ENCODE peak calls at places on chromosome 2, in four cellular contexts. One of them, this sample, is unnamed.

GRCh38 chr2:158179660-158180059 is 78.0 kb downstream of the UPP2 start:
- DNase-seq in WTC11: no peak
- DNase-seq in K562: no peak
- DNase-seq in HepG2: peak; percentile 35
- DNase-seq in this sample: no peak

GRCh38 chr2:205681836-205682238 is 464 bp upstream of the NRP2 start:
- DNase-seq in WTC11: no peak
- DNase-seq in K562: no peak
- DNase-seq in HepG2: no peak
- DNase-seq in this sample: no peak

GRCh38 chr2:227503433-227504406 is 31.8 kb downstream of the AGFG1 start:
- DNase-seq in WTC11: no peak
- DNase-seq in K562: peak; percentile 69
- DNase-seq in HepG2: peak; percentile 50
- DNase-seq in this sample: no peak

GRCh38 chr2:177543007-177543760 is 150.6 kb downstream of the AGPS start:
- DNase-seq in WTC11: no peak
- DNase-seq in K562: no peak
- DNase-seq in HepG2: no peak
- DNase-seq in this sample: no peak

GRCh38 chr2:47269316-47270232 is 114.5 kb upstream of the STPG4 start:
- DNase-seq in WTC11: no peak
- DNase-seq in K562: no peak
- DNase-seq in HepG2: peak; percentile 66
- DNase-seq in this sample: no peak

GRCh38 chr2:160111951-160112798 is 49.8 kb upstream of the PLA2R1 start:
- DNase-seq in WTC11: no peak
- DNase-seq in K562: no peak
- DNase-seq in HepG2: no peak
- DNase-seq in this sample: peak; percentile 55

GRCh38 chr2:71713581-71714580 is 260.5 kb downstream of the DYSF start:
- DNase-seq in WTC11: no peak
- DNase-seq in K562: no peak
- DNase-seq in HepG2: no peak
- DNase-seq in this sample: no peak

GRCh38 chr2:202510911-202511310 is 123.9 kb upstream of the FAM117B start:
- DNase-seq in WTC11: no peak
- DNase-seq in K562: no peak
- DNase-seq in HepG2: no peak
- DNase-seq in this sample: no peak

GRCh38 chr2:227890495-227891079 is 19.2 kb downstream of the DAW1 start:
- DNase-seq in WTC11: no peak
- DNase-seq in K562: peak; percentile 17
- DNase-seq in HepG2: peak; percentile 53
- DNase-seq in this sample: peak; percentile 4

GRCh38 chr2:54274781-54275242 is 18.8 kb upstream of the TSPYL6 start:
- DNase-seq in WTC11: no peak
- DNase-seq in K562: no peak
- DNase-seq in HepG2: no peak
- DNase-seq in this sample: no peak

GRCh38 chr2:43939695-43940094 is 56.1 kb downstream of the LRPPRC start:
- DNase-seq in WTC11: no peak
- DNase-seq in K562: no peak
- DNase-seq in HepG2: no peak
- DNase-seq in this sample: no peak

GRCh38 chr2:6780765-6781274 is 84.9 kb downstream of the CMPK2 start:
- DNase-seq in WTC11: no peak
- DNase-seq in K562: no peak
- DNase-seq in HepG2: no peak
- DNase-seq in this sample: peak; percentile 12

GRCh38 chr2:79530443-79530842 is 17.6 kb downstream of the CTNNA2 start:
- DNase-seq in WTC11: no peak
- DNase-seq in K562: no peak
- DNase-seq in HepG2: peak; percentile 20
- DNase-seq in this sample: no peak

GRCh38 chr2:39506215-39506614 is 69.1 kb upstream of the MAP4K3 start:
- DNase-seq in WTC11: no peak
- DNase-seq in K562: no peak
- DNase-seq in HepG2: no peak
- DNase-seq in this sample: no peak

GRCh38 chr2:70936165-70936978 is 672 bp downstream of the ATP6V1B1 start:
- DNase-seq in WTC11: no peak
- DNase-seq in K562: no peak
- DNase-seq in HepG2: no peak
- DNase-seq in this sample: no peak

GRCh38 chr2:130355578-130356431 is at the start of gene PTPN18:
- DNase-seq in WTC11: peak; percentile 59
- DNase-seq in K562: peak; percentile 95
- DNase-seq in HepG2: peak; percentile 87
- DNase-seq in this sample: no peak

GRCh38 chr2:70596739-70597138 is 43.1 kb upstream of the TGFA start:
- DNase-seq in WTC11: no peak
- DNase-seq in K562: no peak
- DNase-seq in HepG2: no peak
- DNase-seq in this sample: no peak

GRCh38 chr2:26606847-26607190 is 34.3 kb downstream of the CIB4 start:
- DNase-seq in WTC11: no peak
- DNase-seq in K562: no peak
- DNase-seq in HepG2: no peak
- DNase-seq in this sample: no peak

GRCh38 chr2:71615769-71616730 is 162.7 kb downstream of the DYSF start:
- DNase-seq in WTC11: peak; percentile 1
- DNase-seq in K562: no peak
- DNase-seq in HepG2: no peak
- DNase-seq in this sample: no peak

GRCh38 chr2:227214622-227215041 is 50.2 kb downstream of the COL4A3 start:
- DNase-seq in WTC11: no peak
- DNase-seq in K562: no peak
- DNase-seq in HepG2: no peak
- DNase-seq in this sample: no peak

GRCh38 chr2:129817175-129817574 is 162.3 kb upstream of the RAB6C start:
- DNase-seq in WTC11: no peak
- DNase-seq in K562: no peak
- DNase-seq in HepG2: no peak
- DNase-seq in this sample: no peak

GRCh38 chr2:819121-819520 is 131.5 kb upstream of the SNTG2 start:
- DNase-seq in WTC11: no peak
- DNase-seq in K562: no peak
- DNase-seq in HepG2: no peak
- DNase-seq in this sample: no peak

GRCh38 chr2:20677301-20678176 is 10.6 kb downstream of the GDF7 start:
- DNase-seq in WTC11: no peak
- DNase-seq in K562: no peak
- DNase-seq in HepG2: no peak
- DNase-seq in this sample: peak; percentile 15

GRCh38 chr2:223108376-223109100 is 56.5 kb downstream of the KCNE4 start:
- DNase-seq in WTC11: no peak
- DNase-seq in K562: no peak
- DNase-seq in HepG2: no peak
- DNase-seq in this sample: no peak

GRCh38 chr2:213246665-213247281 is 37.5 kb upstream of the SPAG16 start:
- DNase-seq in WTC11: peak; percentile 39
- DNase-seq in K562: peak; percentile 2
- DNase-seq in HepG2: peak; percentile 48
- DNase-seq in this sample: no peak

GRCh38 chr2:17643031-17643615 is 102.6 kb downstream of the VSNL1 start:
- DNase-seq in WTC11: no peak
- DNase-seq in K562: peak; percentile 64
- DNase-seq in HepG2: peak; percentile 22
- DNase-seq in this sample: no peak

GRCh38 chr2:119487434-119488244 is 36.6 kb downstream of the SCTR start:
- DNase-seq in WTC11: no peak
- DNase-seq in K562: no peak
- DNase-seq in HepG2: peak; percentile 90
- DNase-seq in this sample: peak; percentile 34

GRCh38 chr2:128681351-128681906 is 362.8 kb upstream of the HS6ST1 start:
- DNase-seq in WTC11: peak; percentile 41
- DNase-seq in K562: no peak
- DNase-seq in HepG2: no peak
- DNase-seq in this sample: no peak

GRCh38 chr2:28665041-28665704 is 86.5 kb upstream of the PPP1CB start:
- DNase-seq in WTC11: no peak
- DNase-seq in K562: no peak
- DNase-seq in HepG2: no peak
- DNase-seq in this sample: no peak

GRCh38 chr2:161250864-161251436 is 57.3 kb upstream of the PSMD14 start:
- DNase-seq in WTC11: no peak
- DNase-seq in K562: peak; percentile 67
- DNase-seq in HepG2: peak; percentile 74
- DNase-seq in this sample: no peak

GRCh38 chr2:197909377-197909776 is 105.0 kb downstream of the PLCL1 start:
- DNase-seq in WTC11: no peak
- DNase-seq in K562: peak; percentile 37
- DNase-seq in HepG2: no peak
- DNase-seq in this sample: no peak

GRCh38 chr2:226618875-226619605 is 180.6 kb downstream of the IRS1 start:
- DNase-seq in WTC11: no peak
- DNase-seq in K562: no peak
- DNase-seq in HepG2: peak; percentile 98
- DNase-seq in this sample: no peak

GRCh38 chr2:28377201-28377816 is 15.3 kb upstream of the FOSL2 start:
- DNase-seq in WTC11: no peak
- DNase-seq in K562: no peak
- DNase-seq in HepG2: no peak
- DNase-seq in this sample: no peak

GRCh38 chr2:146295080-146295670 is 1549.7 kb upstream of the ACVR2A start:
- DNase-seq in WTC11: no peak
- DNase-seq in K562: no peak
- DNase-seq in HepG2: no peak
- DNase-seq in this sample: no peak

GRCh38 chr2:1940660-1941059 is 196.3 kb upstream of the PXDN start:
- DNase-seq in WTC11: no peak
- DNase-seq in K562: no peak
- DNase-seq in HepG2: no peak
- DNase-seq in this sample: no peak

GRCh38 chr2:207630491-207630890 is 5.3 kb upstream of the METTL21A start:
- DNase-seq in WTC11: no peak
- DNase-seq in K562: no peak
- DNase-seq in HepG2: no peak
- DNase-seq in this sample: no peak

GRCh38 chr2:15275341-15275740 is 285.8 kb downstream of the NBAS start:
- DNase-seq in WTC11: no peak
- DNase-seq in K562: no peak
- DNase-seq in HepG2: peak; percentile 12
- DNase-seq in this sample: no peak
- TF ChIP-seq ETV6 in WTC11: no peak
- TF ChIP-seq ETV6 in K562: no peak
- TF ChIP-seq ETV6 in HepG2: no peak
- TF ChIP-seq ETV6 in this sample: no peak

DNA sequence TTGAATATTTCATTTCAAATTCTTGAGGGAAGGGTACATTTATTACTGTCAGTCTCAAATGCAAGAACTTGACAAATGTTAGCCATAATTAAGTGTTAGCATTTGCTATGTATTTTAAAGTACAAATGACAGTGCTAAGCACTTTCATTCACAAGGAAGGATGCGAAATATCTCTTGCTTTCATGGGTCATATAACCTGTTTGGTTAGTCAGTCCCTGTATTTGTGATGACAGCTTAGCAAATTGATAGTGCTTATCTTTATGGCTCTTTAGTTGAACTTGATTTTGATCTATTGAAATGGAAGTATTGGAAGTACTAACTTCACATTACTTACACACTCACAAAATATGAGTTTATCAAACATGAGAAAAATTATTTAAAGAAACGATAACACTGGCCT is 97.3 kb upstream of the NEUROD1 start:
- DNase-seq in WTC11: no peak
- DNase-seq in K562: no peak
- DNase-seq in HepG2: no peak
- DNase-seq in this sample: no peak
- TF ChIP-seq ETV6 in WTC11: no peak
- TF ChIP-seq ETV6 in K562: no peak
- TF ChIP-seq ETV6 in HepG2: no peak
- TF ChIP-seq ETV6 in this sample: no peak

DNA sequence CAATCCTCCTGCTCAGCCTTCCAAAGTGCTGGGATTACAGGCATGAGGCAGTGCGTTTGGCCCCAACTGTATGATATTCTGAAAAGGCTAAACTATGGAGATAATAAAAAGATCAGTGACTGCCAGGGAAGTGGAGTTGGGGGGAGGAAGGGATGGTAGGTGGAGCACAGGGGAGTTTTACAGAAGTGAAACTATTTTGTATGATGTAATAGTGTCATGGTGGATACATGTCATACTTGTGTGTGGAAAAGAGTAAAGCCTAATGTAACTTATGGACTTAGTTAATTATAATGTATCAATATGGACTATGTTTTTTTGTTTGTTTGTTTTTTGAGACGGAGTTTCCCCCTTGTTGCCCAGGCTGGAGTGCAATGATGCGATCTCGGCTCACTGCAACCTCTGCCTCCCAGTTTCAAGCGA is 2.9 kb upstream of the GGCX start:
- DNase-seq in WTC11: no peak
- DNase-seq in K562: no peak
- DNase-seq in HepG2: no peak
- DNase-seq in this sample: no peak
- TF ChIP-seq ETV6 in WTC11: no peak
- TF ChIP-seq ETV6 in K562: no peak
- TF ChIP-seq ETV6 in HepG2: no peak
- TF ChIP-seq ETV6 in this sample: no peak

GRCh38 chr2:111941531-111941930 is 43.1 kb downstream of the MERTK start:
- DNase-seq in WTC11: no peak
- DNase-seq in K562: no peak
- DNase-seq in HepG2: no peak
- DNase-seq in this sample: no peak
- TF ChIP-seq ETV6 in WTC11: no peak
- TF ChIP-seq ETV6 in K562: no peak
- TF ChIP-seq ETV6 in HepG2: no peak
- TF ChIP-seq ETV6 in this sample: no peak

DNA sequence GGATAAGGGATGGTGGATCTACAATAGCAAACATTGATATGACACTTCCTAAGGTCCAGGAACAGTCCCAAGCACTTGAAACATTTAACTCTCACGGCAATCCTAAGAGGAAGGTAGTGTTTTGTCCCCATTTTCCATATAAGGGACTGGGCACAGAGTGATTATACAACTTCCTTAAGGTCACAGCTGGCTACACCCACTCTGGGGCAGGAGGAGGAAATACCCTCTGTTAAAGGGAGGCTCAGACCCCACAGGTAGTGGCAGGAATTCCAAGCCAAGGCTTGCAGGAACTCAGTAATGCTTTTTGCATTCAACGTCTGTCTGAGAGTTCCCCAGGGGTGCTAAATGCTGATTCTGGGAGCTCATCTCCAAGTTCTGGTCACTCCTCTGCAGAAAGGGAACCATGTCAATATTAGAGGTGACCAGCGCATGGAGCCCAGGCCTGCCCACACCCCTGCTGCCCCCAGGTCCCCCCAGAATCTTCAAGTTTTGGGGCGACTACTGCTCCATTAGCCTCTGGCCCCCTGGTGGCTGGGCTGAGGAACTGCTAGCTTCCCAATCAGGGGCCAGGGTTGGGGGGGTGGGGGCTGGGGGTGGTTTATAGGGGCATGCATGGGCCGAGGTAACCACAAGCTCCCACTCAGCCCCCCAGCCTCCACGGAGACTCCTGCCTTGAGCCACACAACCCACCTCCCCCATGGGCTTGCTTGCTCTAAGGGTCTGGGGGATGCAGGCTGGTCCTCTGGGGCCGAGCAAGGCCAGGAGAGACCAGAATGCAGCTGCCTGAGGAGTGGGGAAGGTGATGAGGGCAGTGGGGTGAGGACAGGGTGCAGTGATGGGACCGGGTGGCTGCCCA is 11.1 kb downstream of the OBSL1 start:
- DNase-seq in WTC11: no peak
- DNase-seq in K562: peak; percentile 63
- DNase-seq in HepG2: no peak
- DNase-seq in this sample: no peak
- TF ChIP-seq ETV6 in WTC11: no peak
- TF ChIP-seq ETV6 in K562: no peak
- TF ChIP-seq ETV6 in HepG2: no peak
- TF ChIP-seq ETV6 in this sample: no peak

This sample was measured in GM12878.